ENCODE peak calls at places on chromosomes 6 and 20, in five cellular contexts. K, P, X, U and H are unnamed samples. For H4K20me1, the result is how much of the 10 kb centered on the place peaks cover.

GRCh38 chr6:14917101-14917500 is 328.8 kb upstream of the JARID2 start:
- DNase-seq in K (peak), P (peak), X (no peak), U (peak), H (no peak)

GRCh38 chr6:53347921-53348435 is 772 bp downstream of the ELOVL5 start:
- DNase-seq in K (peak), P (peak), X (peak), U (peak), H (no peak)

GRCh38 chr6:57104350-57104749 is 14.4 kb downstream of the ZNF451 start:
- DNase-seq in K (no peak), P (no peak), X (no peak), U (no peak), H (no peak)

GRCh38 chr20:57592263-57593092 is 27.7 kb downstream of the ZBP1 start:
- DNase-seq in K (no peak), P (no peak), X (no peak), U (no peak), H (no peak)

GRCh38 chr6:15538106-15538505 is 124.7 kb downstream of the DTNBP1 start:
- DNase-seq in K (no peak), P (no peak), X (no peak), U (no peak), H (no peak)

GRCh38 chr6:169738204-169738971 is 13.0 kb downstream of the DYNLT2 start:
- DNase-seq in K (no peak), P (no peak), X (peak), U (peak), H (no peak)

GRCh38 chr6:80382796-80383195 is 276.3 kb downstream of the BCKDHB start:
- DNase-seq in K (peak), P (peak), X (no peak), U (no peak), H (no peak)

GRCh38 chr6:129936329-129937165 is 75.4 kb upstream of the TMEM244 start:
- DNase-seq in K (peak), P (peak), X (peak), U (peak), H (peak)

GRCh38 chr6:139395891-139396299 is 21.4 kb upstream of the CITED2 start:
- DNase-seq in K (no peak), P (no peak), X (peak), U (no peak), H (no peak)

GRCh38 chr20:48845721-48846306 is 18.0 kb upstream of the PREX1 start:
- DNase-seq in K (peak), P (peak), X (no peak), U (peak), H (no peak)

GRCh38 chr6:154868143-154868594 is 126.9 kb upstream of the TIAM2 start:
- DNase-seq in K (peak), P (peak), X (no peak), U (peak), H (no peak)

GRCh38 chr6:53112404-53112803 is 36.2 kb downstream of the GCM1 start:
- DNase-seq in K (no peak), P (no peak), X (no peak), U (no peak), H (peak)

GRCh38 chr6:291697-292505 is at the start of gene DUSP22:
- DNase-seq in K (peak), P (peak), X (peak), U (peak), H (no peak)

GRCh38 chr6:163337958-163338357 is 76.6 kb upstream of the QKI start:
- DNase-seq in K (no peak), P (no peak), X (no peak), U (no peak), H (no peak)

GRCh38 chr20:53706511-53707031 is 112.9 kb upstream of the ZNF217 start:
- DNase-seq in K (peak), P (peak), X (no peak), U (peak), H (no peak)

GRCh38 chr20:45963059-45964011 is 8.7 kb downstream of the ZNF335 start:
- DNase-seq in K (peak), P (peak), X (peak), U (peak), H (no peak)

GRCh38 chr20:58549681-58550542 is 34.7 kb upstream of the APCDD1L start:
- DNase-seq in K (no peak), P (no peak), X (peak), U (no peak), H (no peak)

GRCh38 chr6:16698988-16699868 is 62.0 kb downstream of the ATXN1 start:
- DNase-seq in K (peak), P (peak), X (no peak), U (peak), H (no peak)

GRCh38 chr6:10429638-10430427 is 15.0 kb upstream of the TFAP2A start:
- DNase-seq in K (peak), P (peak), X (no peak), U (peak), H (no peak)

GRCh38 chr6:5112065-5112799 is 27.1 kb downstream of the PPP1R3G start:
- DNase-seq in K (peak), P (peak), X (no peak), U (peak), H (peak)

GRCh38 chr6:122569372-122569771 is 40.8 kb upstream of the PKIB start:
- DNase-seq in K (no peak), P (peak), X (no peak), U (peak), H (no peak)

GRCh38 chr6:115071962-115072361 is 729.1 kb upstream of the HS3ST5 start:
- DNase-seq in K (no peak), P (no peak), X (no peak), U (no peak), H (no peak)

GRCh38 chr20:64079273-64080012 is at the start of gene RGS19:
- DNase-seq in K (peak), P (peak), X (peak), U (peak), H (no peak)

GRCh38 chr6:168956141-168956838 is 297.4 kb downstream of the THBS2 start:
- DNase-seq in K (peak), P (peak), X (no peak), U (peak), H (no peak)

GRCh38 chr6:131766631-131767030 is 41.2 kb upstream of the ENPP1 start:
- DNase-seq in K (no peak), P (no peak), X (no peak), U (no peak), H (no peak)

GRCh38 chr6:24478903-24479302 is 10.5 kb downstream of the GPLD1 start:
- DNase-seq in K (no peak), P (no peak), X (no peak), U (no peak), H (no peak)

DNA sequence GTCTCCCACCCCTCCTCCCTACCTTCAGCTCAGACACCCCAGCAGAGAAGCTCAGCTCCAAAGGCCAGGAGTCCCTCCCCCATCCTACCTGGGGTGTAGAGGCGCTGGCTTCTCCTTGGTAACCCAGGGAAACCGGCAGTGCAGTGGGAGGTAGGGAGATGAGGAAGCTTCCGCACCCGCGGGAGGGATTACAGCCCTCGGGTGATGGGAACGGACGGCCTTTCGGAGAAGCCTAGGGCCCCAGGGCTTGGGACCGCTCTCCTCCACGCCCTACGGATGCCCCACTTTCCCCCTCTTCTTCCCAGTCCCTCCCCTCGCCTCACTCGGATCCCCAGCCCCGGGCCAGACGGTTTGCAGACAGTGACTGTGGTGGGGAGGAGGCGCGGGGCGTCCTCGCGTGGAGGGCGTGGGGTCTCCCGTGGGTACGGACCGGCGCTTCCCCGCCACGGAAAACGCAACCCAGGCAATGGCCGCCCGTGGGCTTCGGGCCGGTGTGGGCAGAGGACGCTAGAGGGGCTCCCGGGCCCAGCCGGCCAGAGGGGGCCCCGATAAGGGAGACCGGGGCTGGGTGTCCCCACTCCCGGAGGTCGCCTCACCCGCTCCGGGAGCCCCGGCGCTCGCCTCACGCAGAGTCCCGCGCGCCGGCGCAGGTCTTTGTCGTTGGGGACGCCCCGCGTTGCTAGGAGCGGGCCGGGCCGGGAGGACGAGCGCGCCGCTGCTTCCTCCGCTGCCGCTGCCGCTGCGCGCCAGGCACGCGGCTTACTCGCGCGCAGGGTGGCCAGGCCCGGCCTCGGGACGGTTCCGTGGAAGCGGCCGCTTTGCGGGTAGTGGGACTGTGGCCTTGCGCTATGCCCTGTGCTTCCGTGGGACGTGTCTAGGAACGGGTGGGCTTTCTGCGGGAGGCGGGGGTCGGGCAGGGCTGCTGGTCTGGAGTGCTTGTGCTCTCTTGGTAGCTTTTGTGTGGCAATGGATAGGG is 15.8 kb downstream of the AARS2 start:
- DNase-seq in K (peak), P (peak), X (peak), U (peak), H (no peak)
- H3K4me2 ChIP-seq in K (peak), P (peak), X (peak), U (peak), H (peak)

GRCh38 chr6:40558102-40558501 is 29.1 kb downstream of the LRFN2 start:
- DNase-seq in K (no peak), P (no peak), X (no peak), U (no peak), H (no peak)

GRCh38 chr6:40552926-40553325 is 34.2 kb downstream of the LRFN2 start:
- DNase-seq in K (no peak), P (no peak), X (no peak), U (no peak), H (no peak)

GRCh38 chr6:40555092-40555491 is 32.1 kb downstream of the LRFN2 start:
- DNase-seq in K (no peak), P (no peak), X (no peak), U (no peak), H (no peak)

GRCh38 chr6:40556023-40556422 is 31.1 kb downstream of the LRFN2 start:
- DNase-seq in K (no peak), P (no peak), X (peak), U (no peak), H (no peak)

GRCh38 chr6:40556881-40557280 is 30.3 kb downstream of the LRFN2 start:
- DNase-seq in K (no peak), P (no peak), X (no peak), U (no peak), H (no peak)
- H4K20me1 ChIP-seq in K (under half), P (under half), X (under half), U (under half), H (under half)

GRCh38 chr6:30821862-30822784 is 62.2 kb upstream of the DDR1 start:
- DNase-seq in K (peak), P (no peak), X (no peak), U (peak), H (no peak)

GRCh38 chr6:30816791-30817739 is 67.3 kb upstream of the DDR1 start:
- DNase-seq in K (no peak), P (no peak), X (no peak), U (no peak), H (no peak)

GRCh38 chr6:30819287-30819917 is 64.9 kb upstream of the DDR1 start:
- DNase-seq in K (peak), P (peak), X (no peak), U (peak), H (no peak)

GRCh38 chr6:30820196-30820595 is 64.1 kb upstream of the DDR1 start:
- DNase-seq in K (peak), P (peak), X (no peak), U (peak), H (peak)

GRCh38 chr6:30818426-30818841 is 65.9 kb upstream of the DDR1 start:
- DNase-seq in K (peak), P (peak), X (no peak), U (peak), H (no peak)
- H2AFZ ChIP-seq in K (no peak), P (peak), X (no peak), U (peak), H (no peak)

DNA sequence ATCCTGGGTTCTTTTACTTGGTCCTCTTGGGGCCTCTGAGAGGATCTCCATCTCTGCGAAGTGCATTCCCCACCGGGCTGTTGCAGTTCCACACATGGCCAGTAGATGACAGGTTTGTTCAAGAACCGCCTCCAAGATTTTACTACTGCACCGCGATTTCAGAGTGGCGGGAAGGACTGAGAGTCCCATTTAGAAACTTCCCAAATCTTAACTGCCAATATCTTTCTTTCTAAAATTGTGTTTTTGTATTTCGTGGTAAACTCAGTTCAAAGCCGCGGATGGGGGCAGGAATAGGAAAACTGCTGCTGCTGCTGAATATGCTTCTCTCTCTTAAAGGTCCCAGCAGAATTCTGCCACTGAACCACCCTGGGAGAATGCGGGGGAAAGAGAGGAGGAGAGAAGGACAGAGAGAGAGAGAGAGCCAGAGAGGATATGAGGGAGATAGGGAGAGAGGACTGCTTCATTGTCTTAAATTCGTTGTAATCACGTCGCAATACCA is 8.6 kb upstream of the BTNL2 start:
- DNase-seq in K (peak), P (peak), X (peak), U (peak), H (no peak)
- H3K4me2 ChIP-seq in K (no peak), P (peak), X (peak), U (peak), H (peak)